ENCODE peak calls at places on chromosome 1, in nine cellular contexts. R is left ventricle myocardium inferior, T is WERI-Rb-1, C is DND-41, E is HL-60, J is psoas muscle, H is K562, L is right atrium auricular region, D is BJ. U is an unnamed sample.
A peak's percentile ranks its signal among the peaks of the same experiment; 100 is the strongest.

GRCh38 chr1:97392701-97393100 is 528.1 kb downstream of the DPYD start:
- DNase-seq in R (no peak), T (no peak), C (no peak), E (no peak), J (no peak), H (no peak), L (no peak), D (no peak), U (no peak)

GRCh38 chr1:184299076-184299790 is 87.6 kb upstream of the C1orf21 start:
- DNase-seq in R (no peak), T (peak; percentile 16), C (no peak), E (no peak), J (no peak), H (no peak), L (no peak), D (peak; percentile 82), U (peak; percentile 94)

GRCh38 chr1:102102276-102102780 is 105.6 kb upstream of the OLFM3 start:
- DNase-seq in R (no peak), T (no peak), C (no peak), E (no peak), J (no peak), H (no peak), L (no peak), D (no peak), U (no peak)

GRCh38 chr1:43422995-43423671 is 30.6 kb downstream of the HYI start:
- DNase-seq in R (no peak), T (no peak), C (no peak), E (no peak), J (no peak), H (no peak), L (no peak), D (no peak), U (no peak)

GRCh38 chr1:119918301-119918700 is 22.0 kb upstream of the ADAM30 start:
- DNase-seq in R (no peak), T (no peak), C (no peak), E (no peak), J (no peak), H (no peak), L (no peak), D (no peak), U (no peak)

GRCh38 chr1:148264374-148265276 is 112.5 kb upstream of the NBPF11 start:
- DNase-seq in R (no peak), T (no peak), C (no peak), E (no peak), J (no peak), H (peak; percentile 90), L (no peak), D (no peak), U (peak; percentile 77)

GRCh38 chr1:237891979-237892378 is 1.3 kb upstream of the ZP4 start:
- DNase-seq in R (no peak), T (no peak), C (no peak), E (no peak), J (no peak), H (no peak), L (no peak), D (no peak), U (no peak)

GRCh38 chr1:2539312-2539907 is 9.3 kb upstream of the HES5 start:
- DNase-seq in R (no peak), T (peak; percentile 64), C (no peak), E (no peak), J (no peak), H (peak; percentile 69), L (no peak), D (no peak), U (no peak)

GRCh38 chr1:186819140-186819539 is 9.6 kb upstream of the PLA2G4A start:
- DNase-seq in R (no peak), T (no peak), C (no peak), E (peak; percentile 75), J (no peak), H (no peak), L (no peak), D (no peak), U (peak; percentile 80)

GRCh38 chr1:84665703-84666317 is 24.5 kb downstream of the SSX2IP start:
- DNase-seq in R (no peak), T (peak; percentile 59), C (no peak), E (no peak), J (no peak), H (no peak), L (no peak), D (no peak), U (no peak)

GRCh38 chr1:206898909-206899431 is 1.7 kb downstream of the IL24 start:
- DNase-seq in R (no peak), T (no peak), C (no peak), E (no peak), J (no peak), H (no peak), L (no peak), D (no peak), U (no peak)

GRCh38 chr1:23546897-23547596 is 12.3 kb downstream of the ID3 start:
- DNase-seq in R (no peak), T (no peak), C (no peak), E (no peak), J (no peak), H (no peak), L (no peak), D (no peak), U (no peak)

GRCh38 chr1:951364-951763 is 7.7 kb downstream of the NOC2L start:
- DNase-seq in R (no peak), T (peak; percentile 66), C (no peak), E (no peak), J (no peak), H (no peak), L (no peak), D (no peak), U (no peak)
- TF ChIP-seq CTCF in R (peak; percentile 22), T (peak; percentile 62), C (peak; percentile 39), E (no peak), J (peak; percentile 6), H (peak; percentile 21), L (no peak), D (peak; percentile 45), U (peak; percentile 45)

GRCh38 chr1:16442273-16442672 is 1.7 kb downstream of the NECAP2 start:
- DNase-seq in R (no peak), T (no peak), C (no peak), E (no peak), J (no peak), H (no peak), L (no peak), D (no peak), U (no peak)

GRCh38 chr1:16441312-16441641 is 753 bp downstream of the NECAP2 start:
- DNase-seq in R (no peak), T (no peak), C (no peak), E (no peak), J (no peak), H (peak; percentile 46), L (no peak), D (no peak), U (peak; percentile 46)

GRCh38 chr1:16438516-16438915 is 1.3 kb upstream of the SPATA21 start:
- DNase-seq in R (no peak), T (no peak), C (no peak), E (no peak), J (no peak), H (no peak), L (no peak), D (no peak), U (no peak)

GRCh38 chr1:16440480-16441311 is at the start of gene NECAP2:
- DNase-seq in R (peak; percentile 94), T (peak; percentile 94), C (peak; percentile 95), E (peak; percentile 93), J (peak; percentile 94), H (peak; percentile 98), L (peak; percentile 89), D (peak; percentile 52), U (peak; percentile 97)

DNA sequence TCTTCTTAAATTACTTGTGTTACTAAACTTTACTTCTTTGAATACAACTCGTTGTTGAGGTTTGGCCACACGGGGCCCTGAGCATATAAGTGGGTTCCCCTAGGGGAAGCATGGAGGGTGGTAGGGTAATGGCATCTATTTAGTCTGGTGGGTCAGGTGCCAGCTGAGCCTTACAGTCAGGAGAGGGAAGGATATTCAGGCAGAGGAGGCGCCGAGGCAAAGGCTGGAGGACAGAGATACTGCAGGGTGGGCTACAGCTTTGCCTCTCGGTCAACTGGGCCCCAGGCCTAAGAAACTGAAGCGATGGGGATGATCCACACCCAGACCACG is 409 bp upstream of the NECAP2 start:
- DNase-seq in R (no peak), T (no peak), C (no peak), E (no peak), J (no peak), H (no peak), L (no peak), D (no peak), U (no peak)
- H3K4me3 ChIP-seq in R (peak overlapping the region; percentile 94), T (peak overlapping the region; percentile 82), C (no peak overlapping the region), E (peak overlapping the region; percentile 100), J (peak overlapping the region; percentile 95), H (peak overlapping the region; percentile 95), L (peak overlapping the region; percentile 89), D (peak overlapping the region; percentile 13), U (peak overlapping the region; percentile 77)

GRCh38 chr1:17849216-17849615 is 94.1 kb downstream of the ACTL8 start:
- DNase-seq in R (no peak), T (no peak), C (no peak), E (no peak), J (no peak), H (no peak), L (no peak), D (no peak), U (peak; percentile 16)
- TF ChIP-seq CTCF in R (peak; percentile 53), T (peak; percentile 53), C (no peak), E (no peak), J (no peak), H (peak; percentile 19), L (no peak), D (peak; percentile 69), U (peak; percentile 58)

GRCh38 chr1:156689035-156689959 is 12.1 kb upstream of the NES start:
- DNase-seq in R (peak; percentile 69), T (peak; percentile 96), C (peak; percentile 77), E (peak; percentile 55), J (peak; percentile 76), H (peak; percentile 90), L (peak; percentile 84), D (no peak), U (peak; percentile 73)
- H3K4me3 ChIP-seq in R (no peak overlapping the region), T (peak overlapping the region; percentile 39), C (no peak overlapping the region), E (no peak overlapping the region), J (peak overlapping the region; percentile 48), H (peak overlapping the region; percentile 32), L (no peak overlapping the region), D (peak overlapping the region; percentile 15), U (peak overlapping the region; percentile 52)